ENCODE peak calls at places on chromosomes 7 and 10, in four cellular contexts. J, A, I and S are unnamed samples.

GRCh38 chr7:19262794-19263193 is 117.6 kb upstream of the FERD3L start:
- DNase-seq in A (no peak), J (no peak), I (no peak), S (no peak)

GRCh38 chr10:60419249-60419648 is 29.6 kb upstream of the ANK3 start:
- DNase-seq in A (no peak), I (no peak), J (no peak), S (no peak)

GRCh38 chr7:111650456-111650999 is 88.2 kb upstream of the IMMP2L start:
- DNase-seq in A (no peak), I (peak; percentile 4), J (peak; percentile 63), S (no peak)

GRCh38 chr10:78755075-78755695 is 313.6 kb upstream of the ZMIZ1 start:
- DNase-seq in J (no peak), I (no peak), A (no peak), S (no peak)

GRCh38 chr7:37916673-37917660 is at the start of gene SFRP4:
- DNase-seq in A (peak; percentile 53), J (peak; percentile 47), I (peak; percentile 70), S (peak; percentile 63)

GRCh38 chr10:10647331-10647730 is 370.3 kb upstream of the CELF2 start:
- DNase-seq in J (no peak), I (no peak), A (no peak), S (no peak)

GRCh38 chr10:5566606-5567005 is 41.8 kb downstream of the CALML3 start:
- DNase-seq in A (no peak), J (no peak), I (no peak), S (no peak)

GRCh38 chr7:131355917-131356777 is 28.5 kb downstream of the MKLN1 start:
- DNase-seq in I (no peak), A (peak; percentile 48), J (no peak), S (no peak)

GRCh38 chr10:32174349-32174893 is 118.2 kb upstream of the KIF5B start:
- DNase-seq in I (no peak), A (no peak), J (no peak), S (no peak)

GRCh38 chr7:41003031-41003925 is 699.6 kb downstream of the INHBA start:
- DNase-seq in J (no peak), A (peak; percentile 10), I (peak; percentile 58), S (peak; percentile 24)

GRCh38 chr7:3439333-3440030 is 138.4 kb downstream of the SDK1 start:
- DNase-seq in A (no peak), J (no peak), I (peak; percentile 93), S (no peak)

GRCh38 chr7:113331155-113331898 is 213.0 kb upstream of the SMIM30 start:
- DNase-seq in A (no peak), J (no peak), I (no peak), S (no peak)

GRCh38 chr10:126350216-126350992 is 37.9 kb downstream of the ADAM12 start:
- DNase-seq in A (no peak), I (peak; percentile 94), J (peak; percentile 89), S (no peak)

GRCh38 chr10:29524294-29524693 is 110.5 kb downstream of the SVIL start:
- DNase-seq in J (no peak), A (no peak), I (no peak), S (no peak)

GRCh38 chr7:40760997-40761396 is 626.2 kb downstream of the SUGCT start:
- DNase-seq in J (no peak), I (no peak), A (no peak), S (no peak)

GRCh38 chr7:127904706-127905056 is 126.6 kb downstream of the LRRC4 start:
- DNase-seq in I (no peak), A (no peak), J (no peak), S (no peak)

GRCh38 chr7:107661865-107662379 is 1.3 kb downstream of the SLC26A4 start:
- DNase-seq in A (no peak), J (no peak), I (no peak), S (no peak)

GRCh38 chr7:71566376-71566775 is 434.4 kb downstream of the GALNT17 start:
- DNase-seq in I (no peak), J (no peak), A (no peak), S (no peak)

GRCh38 chr7:157670490-157671357 is 333.9 kb downstream of the DNAJB6 start:
- DNase-seq in I (peak; percentile 72), A (peak; percentile 72), J (no peak), S (no peak)

GRCh38 chr10:88386878-88387773 is 196.0 kb downstream of the RNLS start:
- DNase-seq in I (peak; percentile 83), A (peak; percentile 68), J (peak; percentile 35), S (peak; percentile 82)

GRCh38 chr7:149826344-149827088 is 11.7 kb upstream of the ZNF862 start:
- DNase-seq in J (no peak), I (no peak), A (no peak), S (no peak)

GRCh38 chr10:90352288-90352687 is 505.6 kb downstream of the HTR7 start:
- DNase-seq in A (no peak), J (no peak), I (no peak), S (no peak)

GRCh38 chr10:112471878-112472487 is 25.0 kb downstream of the VTI1A start:
- DNase-seq in I (peak; percentile 70), A (peak; percentile 56), J (no peak), S (peak; percentile 64)

GRCh38 chr10:79487296-79488194 is 24.8 kb upstream of the EIF5AL1 start:
- DNase-seq in A (peak; percentile 35), I (peak; percentile 87), J (peak; percentile 40), S (peak; percentile 66)